ENCODE peak calls at places on chromosomes 16 and 17, in ten cellular contexts. F is stimulated activated CD8-positive, alpha-beta memory T cell treated with anti-CD3 and anti-CD28 coated beads, Interleukin-4, amount 100 ng/mL, for 1 hour; G is left colon; C is PC-9; V is HAP-1; W is H54; J is MV-4-11; T is ELR; M is right lobe of liver; B is ascending aorta. H is an unnamed sample.

GRCh38 chr17:77435272-77436057 is 294.7 kb downstream of the SEC14L1 start:
- DNase-seq in M (no peak), C (no peak), F (no peak), V (no peak), J (no peak), T (no peak), G (no peak), B (no peak), W (no peak), H (no peak)

GRCh38 chr17:15171433-15172047 is 93.6 kb downstream of the PMP22 start:
- DNase-seq in W (peak), J (peak), T (peak), B (peak), V (peak), F (no peak), M (peak), G (peak), C (peak), H (peak)

GRCh38 chr17:69709441-69709840 is 294.9 kb downstream of the MAP2K6 start:
- DNase-seq in M (no peak), C (no peak), V (no peak), J (no peak), W (no peak), F (no peak), G (no peak), B (no peak), T (no peak), H (no peak)

GRCh38 chr17:12918132-12918531 is 99.7 kb downstream of the ELAC2 start:
- DNase-seq in G (no peak), J (peak), M (no peak), B (no peak), T (peak), W (peak), F (no peak), V (no peak), C (no peak), H (peak)

GRCh38 chr17:60390223-60390622 is 1.7 kb downstream of the USP32 start:
- DNase-seq in B (no peak), F (no peak), V (no peak), J (peak), T (peak), G (no peak), W (no peak), C (no peak), M (no peak), H (peak)

GRCh38 chr17:13541032-13541480 is 60.7 kb downstream of the HS3ST3A1 start:
- DNase-seq in J (no peak), C (no peak), B (no peak), W (peak), T (peak), G (no peak), M (no peak), F (no peak), V (no peak), H (no peak)

GRCh38 chr16:31130899-31131298 is 4.6 kb downstream of the PRSS8 start:
- DNase-seq in M (no peak), J (no peak), V (no peak), B (no peak), F (no peak), T (no peak), G (peak), W (no peak), C (peak), H (peak)

GRCh38 chr16:57305159-57305811 is 20.8 kb upstream of the PLLP start:
- DNase-seq in W (no peak), B (peak), J (no peak), C (no peak), V (no peak), G (no peak), F (no peak), M (peak), T (no peak), H (no peak)

GRCh38 chr16:53913920-53914319 is 210.0 kb downstream of the FTO start:
- DNase-seq in V (no peak), B (no peak), C (no peak), M (no peak), F (no peak), J (peak), W (no peak), T (no peak), G (no peak), H (no peak)

H was measured in epithelial cell of esophagus.